ENCODE peak calls at places on chromosomes 1 and 21, in eight cellular contexts. J is germinal center, Z is NCI-H1436, I is adrenal gland, R is T-cell, Q is hypothalamus, W is omental fat pad, B is non-pigmented ciliary epithelial cell. L is an unnamed sample.

GRCh38 chr1:228938248-228938891 is 203.1 kb downstream of the RHOU start:
- DNase-seq in B (no peak), J (no peak), Q (no peak), Z (no peak), I (peak; percentile 73), R (peak; percentile 39), W (no peak), L (peak; percentile 50)

GRCh38 chr1:214143015-214143775 is 137.8 kb upstream of the SMYD2 start:
- DNase-seq in J (no peak), I (no peak), Q (no peak), Z (no peak), W (no peak), B (no peak), R (no peak), L (no peak)

GRCh38 chr1:76289692-76290091 is 215.1 kb downstream of the ST6GALNAC3 start:
- DNase-seq in W (no peak), I (no peak), Z (no peak), Q (no peak), J (no peak), B (no peak), R (no peak), L (no peak)

GRCh38 chr1:175195798-175196197 is 3.2 kb upstream of the KIAA0040 start:
- DNase-seq in J (no peak), Q (no peak), I (no peak), W (no peak), R (no peak), B (no peak), Z (no peak), L (no peak)

GRCh38 chr1:12666141-12666735 is 22.4 kb downstream of the AADACL4 start:
- DNase-seq in Q (no peak), B (no peak), I (no peak), J (no peak), R (no peak), W (no peak), Z (no peak), L (no peak)

GRCh38 chr1:162757476-162757875 is 33.0 kb upstream of the HSD17B7 start:
- DNase-seq in Z (no peak), B (no peak), Q (no peak), I (no peak), W (no peak), J (no peak), R (no peak), L (no peak)

GRCh38 chr1:100657876-100658715 is 61.4 kb upstream of the VCAM1 start:
- DNase-seq in R (no peak), I (no peak), J (no peak), Z (no peak), Q (no peak), W (no peak), B (peak; percentile 5), L (no peak)

GRCh38 chr1:239861985-239862384 is 229.7 kb upstream of the FMN2 start:
- DNase-seq in B (no peak), Q (no peak), R (no peak), J (no peak), Z (no peak), W (no peak), I (no peak), L (no peak)

GRCh38 chr1:157963713-157964112 is 29.7 kb upstream of the KIRREL1 start:
- DNase-seq in I (peak; percentile 82), Q (peak; percentile 48), B (no peak), Z (peak; percentile 5), R (peak; percentile 46), J (peak; percentile 73), W (peak; percentile 41), L (peak; percentile 62)

GRCh38 chr1:198333744-198334143 is 176.9 kb downstream of the NEK7 start:
- DNase-seq in Z (no peak), I (no peak), R (no peak), Q (no peak), B (no peak), W (no peak), J (no peak), L (no peak)

GRCh38 chr1:152251391-152251790 is 27.4 kb upstream of the HRNR start:
- DNase-seq in W (no peak), I (no peak), Z (no peak), R (no peak), B (no peak), J (no peak), Q (no peak), L (no peak)

GRCh38 chr1:231053493-231054162 is 13.6 kb upstream of the FAM89A start:
- DNase-seq in W (no peak), B (peak; percentile 77), I (peak; percentile 90), R (no peak), Q (no peak), Z (no peak), J (peak; percentile 26), L (no peak)

GRCh38 chr1:195908121-195908520 is 700.1 kb downstream of the KCNT2 start:
- DNase-seq in J (no peak), Z (no peak), R (no peak), I (no peak), W (no peak), Q (no peak), B (no peak), L (peak; percentile 12)

GRCh38 chr1:217021400-217021799 is 298.2 kb upstream of the ESRRG start:
- DNase-seq in Q (no peak), I (no peak), W (no peak), B (no peak), R (no peak), J (no peak), Z (no peak), L (no peak)

GRCh38 chr1:172343246-172344099 is 77.0 kb upstream of the C1orf105 start:
- DNase-seq in Q (no peak), R (no peak), Z (no peak), J (no peak), W (no peak), B (peak; percentile 83), I (no peak), L (peak; percentile 12)

GRCh38 chr1:42979037-42979432 is 20.4 kb upstream of the SLC2A1 start:
- DNase-seq in R (no peak), Q (no peak), B (no peak), W (no peak), J (no peak), I (no peak), Z (no peak), L (no peak)

GRCh38 chr1:226549937-226550670 is 1.5 kb downstream of the STUM start:
- DNase-seq in W (no peak), Q (no peak), J (peak; percentile 47), R (no peak), Z (peak; percentile 49), B (no peak), I (no peak), L (peak; percentile 6)

GRCh38 chr1:91622586-91622985 is 121.9 kb downstream of the CDC7 start:
- DNase-seq in R (no peak), J (no peak), B (no peak), W (peak; percentile 42), I (peak; percentile 96), Q (no peak), Z (no peak), L (no peak)

GRCh38 chr21:46317710-46318463 is 5.8 kb downstream of the C21orf58 start:
- DNase-seq in R (no peak), Z (no peak), W (no peak), J (no peak), B (no peak), I (peak; percentile 83), Q (no peak), L (no peak)

GRCh38 chr21:33898546-33898945 is 17.1 kb downstream of the ATP5PO start:
- DNase-seq in Q (no peak), I (no peak), R (no peak), Z (no peak), J (no peak), W (no peak), B (peak; percentile 31), L (no peak)

GRCh38 chr1:217095050-217095622 is 371.9 kb upstream of the ESRRG start:
- DNase-seq in J (no peak), W (no peak), Z (no peak), B (no peak), R (no peak), Q (no peak), I (no peak), L (no peak)

GRCh38 chr1:8424539-8425116 is 106.7 kb downstream of the SLC45A1 start:
- DNase-seq in J (peak; percentile 74), W (no peak), I (no peak), Q (no peak), Z (peak; percentile 37), B (no peak), R (peak; percentile 43), L (peak; percentile 54)

GRCh38 chr21:42108941-42109340 is 37.8 kb downstream of the UMODL1 start:
- DNase-seq in B (no peak), Z (no peak), W (no peak), Q (no peak), R (no peak), J (no peak), I (no peak), L (no peak)

GRCh38 chr1:106435269-106435668 is 621.2 kb upstream of the PRMT6 start:
- DNase-seq in J (no peak), B (no peak), I (no peak), R (no peak), W (no peak), Z (no peak), Q (no peak), L (peak; percentile 16)

GRCh38 chr1:147712605-147713004 is 42.3 kb upstream of the ACP6 start:
- DNase-seq in J (no peak), W (no peak), Q (no peak), B (no peak), R (no peak), I (no peak), Z (no peak), L (no peak)

GRCh38 chr1:170340259-170340658 is 191.7 kb upstream of the GORAB start:
- DNase-seq in W (no peak), I (no peak), Q (no peak), J (no peak), R (no peak), B (no peak), Z (no peak), L (no peak)

GRCh38 chr1:244796719-244797406 is 38.6 kb upstream of the COX20 start:
- DNase-seq in B (no peak), R (peak; percentile 37), Q (no peak), W (peak; percentile 79), Z (peak; percentile 59), I (peak; percentile 92), J (peak; percentile 54), L (peak; percentile 72)

GRCh38 chr1:228370941-228371740 is 35.5 kb downstream of the TRIM11 start:
- DNase-seq in R (no peak), B (no peak), I (peak; percentile 58), Z (peak; percentile 27), J (no peak), W (no peak), Q (no peak), L (peak; percentile 81)

GRCh38 chr1:193094112-193094511 is 11.1 kb downstream of the GLRX2 start:
- DNase-seq in J (no peak), B (no peak), W (no peak), I (no peak), Z (no peak), Q (no peak), R (no peak), L (peak; percentile 33)

GRCh38 chr1:63698001-63698838 is 75.6 kb upstream of the ROR1 start:
- DNase-seq in R (no peak), J (no peak), I (peak; percentile 68), W (no peak), B (no peak), Z (no peak), Q (peak; percentile 2), L (no peak)